ENCODE peak calls at places on chromosomes 3 and 15, in eight cellular contexts. One of them, this sample, is unnamed.

GRCh38 chr3:12178091-12178820 is 19.5 kb upstream of the TIMP4 start:
- DNase-seq in omental fat pad: peak; percentile 48
- DNase-seq in hippocampal formation: no peak
- DNase-seq in activated CD8-positive, alpha-beta memory T cell treated with anti-CD3 and anti-CD28 coated beads for 48 hours: no peak
- DNase-seq in activated CD4-positive, alpha-beta T cell treated with anti-CD3 and anti-CD28 coated beads, Interleukin-2, amount 50 U/mL, for 24 hours: no peak
- DNase-seq in stimulated activated CD8-positive, alpha-beta memory T cell treated with anti-CD3 and anti-CD28 coated beads, Interleukin-4, amount 100 ng/mL, for 4 hours: no peak
- DNase-seq in dermis blood vessel endothelial cell: peak; percentile 74
- DNase-seq in NCI-H2081: no peak
- DNase-seq in this sample: no peak

GRCh38 chr15:89828324-89829145 is 13.9 kb upstream of the ANPEP start:
- DNase-seq in NCI-H2081: no peak
- DNase-seq in omental fat pad: no peak
- DNase-seq in stimulated activated CD8-positive, alpha-beta memory T cell treated with anti-CD3 and anti-CD28 coated beads, Interleukin-4, amount 100 ng/mL, for 4 hours: no peak
- DNase-seq in dermis blood vessel endothelial cell: no peak
- DNase-seq in activated CD4-positive, alpha-beta T cell treated with anti-CD3 and anti-CD28 coated beads, Interleukin-2, amount 50 U/mL, for 24 hours: no peak
- DNase-seq in activated CD8-positive, alpha-beta memory T cell treated with anti-CD3 and anti-CD28 coated beads for 48 hours: no peak
- DNase-seq in hippocampal formation: no peak
- DNase-seq in this sample: peak; percentile 55

GRCh38 chr3:65338571-65338970 is 650.8 kb upstream of the ADAMTS9 start:
- DNase-seq in NCI-H2081: no peak
- DNase-seq in omental fat pad: no peak
- DNase-seq in activated CD8-positive, alpha-beta memory T cell treated with anti-CD3 and anti-CD28 coated beads for 48 hours: no peak
- DNase-seq in hippocampal formation: no peak
- DNase-seq in dermis blood vessel endothelial cell: peak; percentile 13
- DNase-seq in stimulated activated CD8-positive, alpha-beta memory T cell treated with anti-CD3 and anti-CD28 coated beads, Interleukin-4, amount 100 ng/mL, for 4 hours: no peak
- DNase-seq in activated CD4-positive, alpha-beta T cell treated with anti-CD3 and anti-CD28 coated beads, Interleukin-2, amount 50 U/mL, for 24 hours: no peak
- DNase-seq in this sample: no peak

GRCh38 chr15:45140851-45141250 is 11.1 kb downstream of the DUOX1 start:
- DNase-seq in omental fat pad: no peak
- DNase-seq in stimulated activated CD8-positive, alpha-beta memory T cell treated with anti-CD3 and anti-CD28 coated beads, Interleukin-4, amount 100 ng/mL, for 4 hours: no peak
- DNase-seq in activated CD4-positive, alpha-beta T cell treated with anti-CD3 and anti-CD28 coated beads, Interleukin-2, amount 50 U/mL, for 24 hours: no peak
- DNase-seq in NCI-H2081: no peak
- DNase-seq in dermis blood vessel endothelial cell: no peak
- DNase-seq in activated CD8-positive, alpha-beta memory T cell treated with anti-CD3 and anti-CD28 coated beads for 48 hours: no peak
- DNase-seq in hippocampal formation: no peak
- DNase-seq in this sample: no peak

GRCh38 chr15:43225201-43225949 is 4.6 kb upstream of the EPB42 start:
- DNase-seq in dermis blood vessel endothelial cell: peak; percentile 79
- DNase-seq in activated CD8-positive, alpha-beta memory T cell treated with anti-CD3 and anti-CD28 coated beads for 48 hours: no peak
- DNase-seq in omental fat pad: no peak
- DNase-seq in hippocampal formation: peak; percentile 30
- DNase-seq in activated CD4-positive, alpha-beta T cell treated with anti-CD3 and anti-CD28 coated beads, Interleukin-2, amount 50 U/mL, for 24 hours: peak; percentile 36
- DNase-seq in stimulated activated CD8-positive, alpha-beta memory T cell treated with anti-CD3 and anti-CD28 coated beads, Interleukin-4, amount 100 ng/mL, for 4 hours: no peak
- DNase-seq in NCI-H2081: peak; percentile 7
- DNase-seq in this sample: peak; percentile 33

GRCh38 chr3:115272036-115272824 is 125.1 kb upstream of the ZBTB20 start:
- DNase-seq in stimulated activated CD8-positive, alpha-beta memory T cell treated with anti-CD3 and anti-CD28 coated beads, Interleukin-4, amount 100 ng/mL, for 4 hours: no peak
- DNase-seq in hippocampal formation: peak; percentile 59
- DNase-seq in activated CD8-positive, alpha-beta memory T cell treated with anti-CD3 and anti-CD28 coated beads for 48 hours: no peak
- DNase-seq in activated CD4-positive, alpha-beta T cell treated with anti-CD3 and anti-CD28 coated beads, Interleukin-2, amount 50 U/mL, for 24 hours: no peak
- DNase-seq in dermis blood vessel endothelial cell: peak; percentile 73
- DNase-seq in omental fat pad: no peak
- DNase-seq in NCI-H2081: peak; percentile 33
- DNase-seq in this sample: no peak

GRCh38 chr15:65066635-65067333 is 1.0 kb downstream of the RASL12 start:
- DNase-seq in omental fat pad: no peak
- DNase-seq in dermis blood vessel endothelial cell: no peak
- DNase-seq in stimulated activated CD8-positive, alpha-beta memory T cell treated with anti-CD3 and anti-CD28 coated beads, Interleukin-4, amount 100 ng/mL, for 4 hours: no peak
- DNase-seq in hippocampal formation: no peak
- DNase-seq in NCI-H2081: no peak
- DNase-seq in activated CD8-positive, alpha-beta memory T cell treated with anti-CD3 and anti-CD28 coated beads for 48 hours: no peak
- DNase-seq in activated CD4-positive, alpha-beta T cell treated with anti-CD3 and anti-CD28 coated beads, Interleukin-2, amount 50 U/mL, for 24 hours: no peak
- DNase-seq in this sample: peak; percentile 41

GRCh38 chr3:169939320-169939719 is 27.3 kb upstream of the SEC62 start:
- DNase-seq in omental fat pad: no peak
- DNase-seq in NCI-H2081: no peak
- DNase-seq in activated CD4-positive, alpha-beta T cell treated with anti-CD3 and anti-CD28 coated beads, Interleukin-2, amount 50 U/mL, for 24 hours: no peak
- DNase-seq in stimulated activated CD8-positive, alpha-beta memory T cell treated with anti-CD3 and anti-CD28 coated beads, Interleukin-4, amount 100 ng/mL, for 4 hours: no peak
- DNase-seq in dermis blood vessel endothelial cell: no peak
- DNase-seq in activated CD8-positive, alpha-beta memory T cell treated with anti-CD3 and anti-CD28 coated beads for 48 hours: no peak
- DNase-seq in hippocampal formation: no peak
- DNase-seq in this sample: no peak

GRCh38 chr3:179186426-179186825 is 38.3 kb downstream of the PIK3CA start:
- DNase-seq in omental fat pad: no peak
- DNase-seq in hippocampal formation: no peak
- DNase-seq in activated CD8-positive, alpha-beta memory T cell treated with anti-CD3 and anti-CD28 coated beads for 48 hours: no peak
- DNase-seq in activated CD4-positive, alpha-beta T cell treated with anti-CD3 and anti-CD28 coated beads, Interleukin-2, amount 50 U/mL, for 24 hours: no peak
- DNase-seq in NCI-H2081: no peak
- DNase-seq in dermis blood vessel endothelial cell: peak; percentile 48
- DNase-seq in stimulated activated CD8-positive, alpha-beta memory T cell treated with anti-CD3 and anti-CD28 coated beads, Interleukin-4, amount 100 ng/mL, for 4 hours: no peak
- DNase-seq in this sample: no peak

GRCh38 chr3:120824613-120825012 is 82.1 kb downstream of the GTF2E1 start:
- DNase-seq in activated CD8-positive, alpha-beta memory T cell treated with anti-CD3 and anti-CD28 coated beads for 48 hours: no peak
- DNase-seq in omental fat pad: no peak
- DNase-seq in activated CD4-positive, alpha-beta T cell treated with anti-CD3 and anti-CD28 coated beads, Interleukin-2, amount 50 U/mL, for 24 hours: no peak
- DNase-seq in hippocampal formation: no peak
- DNase-seq in stimulated activated CD8-positive, alpha-beta memory T cell treated with anti-CD3 and anti-CD28 coated beads, Interleukin-4, amount 100 ng/mL, for 4 hours: no peak
- DNase-seq in NCI-H2081: no peak
- DNase-seq in dermis blood vessel endothelial cell: no peak
- DNase-seq in this sample: no peak

GRCh38 chr15:71328453-71328852 is 213.2 kb downstream of the THSD4 start:
- DNase-seq in NCI-H2081: no peak
- DNase-seq in dermis blood vessel endothelial cell: no peak
- DNase-seq in stimulated activated CD8-positive, alpha-beta memory T cell treated with anti-CD3 and anti-CD28 coated beads, Interleukin-4, amount 100 ng/mL, for 4 hours: no peak
- DNase-seq in hippocampal formation: no peak
- DNase-seq in activated CD8-positive, alpha-beta memory T cell treated with anti-CD3 and anti-CD28 coated beads for 48 hours: no peak
- DNase-seq in omental fat pad: no peak
- DNase-seq in activated CD4-positive, alpha-beta T cell treated with anti-CD3 and anti-CD28 coated beads, Interleukin-2, amount 50 U/mL, for 24 hours: no peak
- DNase-seq in this sample: no peak

GRCh38 chr15:81225161-81225671 is 28.5 kb downstream of the IL16 start:
- DNase-seq in omental fat pad: no peak
- DNase-seq in stimulated activated CD8-positive, alpha-beta memory T cell treated with anti-CD3 and anti-CD28 coated beads, Interleukin-4, amount 100 ng/mL, for 4 hours: no peak
- DNase-seq in activated CD4-positive, alpha-beta T cell treated with anti-CD3 and anti-CD28 coated beads, Interleukin-2, amount 50 U/mL, for 24 hours: no peak
- DNase-seq in hippocampal formation: no peak
- DNase-seq in dermis blood vessel endothelial cell: no peak
- DNase-seq in NCI-H2081: no peak
- DNase-seq in activated CD8-positive, alpha-beta memory T cell treated with anti-CD3 and anti-CD28 coated beads for 48 hours: no peak
- DNase-seq in this sample: no peak

This sample was measured in nephron progenitor cell.